ENCODE peak calls at places on chromosomes 11 and 22, in five cellular contexts. Z is IMR-90, U is fibroblast of villous mesenchyme, M is fibroblast of lung, E is tibial artery. T is an unnamed sample.

GRCh38 chr11:130474637-130475400 is 26.4 kb downstream of the ADAMTS15 start:
- DNase-seq in Z (no peak), U (no peak), M (no peak), E (no peak), T (no peak)

GRCh38 chr11:842370-843002 is at the start of the genes POLR2L and TSPAN4:
- DNase-seq in Z (peak), U (peak), M (peak), E (peak), T (peak)

GRCh38 chr11:70559516-70559915 is 161.2 kb downstream of the CTTN start:
- DNase-seq in Z (no peak), U (no peak), M (no peak), E (no peak), T (no peak)

GRCh38 chr11:19530505-19530904 is 182.1 kb upstream of the NAV2 start:
- DNase-seq in Z (no peak), U (no peak), M (no peak), E (no peak), T (no peak)

GRCh38 chr11:35390737-35391682 is 28.3 kb downstream of the SLC1A2 start:
- DNase-seq in Z (peak), U (peak), M (peak), E (no peak), T (peak)

GRCh38 chr11:76663912-76664440 is 6.6 kb downstream of the LRRC32 start:
- DNase-seq in Z (no peak), U (no peak), M (no peak), E (peak), T (no peak)

GRCh38 chr22:36022162-36022561 is 6.5 kb downstream of the RBFOX2 start:
- DNase-seq in Z (peak), U (peak), M (peak), E (no peak), T (peak)

GRCh38 chr11:20360650-20361049 is 2.9 kb upstream of the HTATIP2 start:
- DNase-seq in Z (peak), U (peak), M (peak), E (no peak), T (peak)

GRCh38 chr22:24289781-24290181 is 19.1 kb downstream of the SPECC1L start:
- DNase-seq in Z (no peak), U (peak), M (peak), E (peak), T (peak)

GRCh38 chr11:31397239-31397834 is 27.7 kb downstream of the DNAJC24 start:
- DNase-seq in Z (peak), U (peak), M (no peak), E (no peak), T (peak)

DNA sequence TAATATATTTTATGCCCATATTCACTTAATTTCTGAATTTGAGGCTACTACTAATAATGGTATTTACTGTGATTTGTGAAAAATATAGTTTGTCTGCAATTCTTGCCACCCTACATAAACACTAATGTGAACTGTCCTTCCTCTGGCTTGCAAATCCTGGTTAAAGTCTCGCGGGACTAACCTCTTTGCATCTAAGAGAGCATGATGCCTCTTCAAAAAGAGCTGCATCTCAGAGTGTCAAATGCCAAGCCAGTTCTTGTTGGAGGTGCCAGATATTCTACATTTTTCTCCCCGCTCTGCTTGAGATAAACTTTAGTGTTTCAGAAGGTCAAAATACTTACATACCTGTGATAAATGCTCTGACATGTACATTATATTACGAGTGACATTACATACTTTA is 2.1 kb downstream of the ARHGAP42 start:
- DNase-seq in Z (no peak), U (no peak), M (no peak), E (no peak), T (peak)
- H3K4me3 ChIP-seq in Z (no peak), U (peak), M (peak), E (peak), T (no peak)

DNA sequence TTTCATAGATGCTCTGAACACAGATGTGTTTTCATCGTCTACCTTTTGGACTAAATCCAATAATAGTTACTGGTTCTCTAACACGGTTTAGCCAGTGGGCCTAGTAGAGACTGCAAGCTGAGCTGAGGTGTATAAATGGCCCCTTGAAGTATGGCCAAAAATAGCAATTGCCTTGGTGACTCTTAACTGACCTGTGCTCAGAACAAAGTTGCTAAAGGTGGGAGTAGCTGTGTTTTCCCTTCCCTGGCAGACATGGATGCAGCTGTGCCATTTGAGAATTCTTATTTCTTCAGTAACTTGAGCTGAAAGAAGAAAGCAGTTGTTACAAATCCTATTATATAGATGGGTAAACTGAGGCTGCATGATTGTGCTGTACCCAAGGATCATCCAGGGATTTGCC is 610.2 kb upstream of the KIRREL3 start:
- DNase-seq in Z (no peak), U (no peak), M (no peak), E (no peak), T (no peak)
- TF ChIP-seq CTCF in Z (no peak), U (no peak), M (no peak), E (no peak), T (no peak)

GRCh38 chr11:58963551-58964075 is 24.3 kb downstream of the GLYATL1 start:
- DNase-seq in Z (peak), U (peak), M (peak), E (no peak), T (peak)

GRCh38 chr11:58965246-58965985 is 26.1 kb downstream of the GLYATL1 start:
- DNase-seq in Z (peak), U (no peak), M (peak), E (no peak), T (peak)

DNA sequence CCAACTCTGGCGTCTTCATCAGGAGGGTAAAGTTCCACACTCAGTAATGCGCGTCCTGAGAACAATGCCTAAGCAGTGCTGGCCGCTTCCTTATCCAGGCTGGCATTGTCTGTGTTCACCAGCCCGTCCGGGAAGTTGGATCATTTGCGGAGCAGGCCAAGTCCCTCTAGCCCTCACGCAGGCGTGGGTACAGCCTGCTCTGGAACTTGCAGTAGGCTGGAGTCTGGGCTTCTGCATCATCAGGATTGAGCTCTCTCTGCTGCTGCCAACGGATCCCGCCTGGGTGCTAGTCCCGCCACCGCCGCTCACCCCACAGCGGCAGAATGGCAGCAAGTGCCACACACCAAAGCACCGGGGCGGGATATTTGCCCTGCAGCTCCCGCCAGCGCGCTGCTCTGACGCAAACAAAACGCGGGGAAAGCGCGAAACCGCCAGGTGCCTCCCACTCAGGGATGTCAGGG is 29.0 kb downstream of the GLYATL1 start:
- DNase-seq in Z (no peak), U (no peak), M (no peak), E (no peak), T (no peak)
- H3K4me3 ChIP-seq in Z (no peak), U (no peak), M (no peak), E (no peak), T (no peak)

DNA sequence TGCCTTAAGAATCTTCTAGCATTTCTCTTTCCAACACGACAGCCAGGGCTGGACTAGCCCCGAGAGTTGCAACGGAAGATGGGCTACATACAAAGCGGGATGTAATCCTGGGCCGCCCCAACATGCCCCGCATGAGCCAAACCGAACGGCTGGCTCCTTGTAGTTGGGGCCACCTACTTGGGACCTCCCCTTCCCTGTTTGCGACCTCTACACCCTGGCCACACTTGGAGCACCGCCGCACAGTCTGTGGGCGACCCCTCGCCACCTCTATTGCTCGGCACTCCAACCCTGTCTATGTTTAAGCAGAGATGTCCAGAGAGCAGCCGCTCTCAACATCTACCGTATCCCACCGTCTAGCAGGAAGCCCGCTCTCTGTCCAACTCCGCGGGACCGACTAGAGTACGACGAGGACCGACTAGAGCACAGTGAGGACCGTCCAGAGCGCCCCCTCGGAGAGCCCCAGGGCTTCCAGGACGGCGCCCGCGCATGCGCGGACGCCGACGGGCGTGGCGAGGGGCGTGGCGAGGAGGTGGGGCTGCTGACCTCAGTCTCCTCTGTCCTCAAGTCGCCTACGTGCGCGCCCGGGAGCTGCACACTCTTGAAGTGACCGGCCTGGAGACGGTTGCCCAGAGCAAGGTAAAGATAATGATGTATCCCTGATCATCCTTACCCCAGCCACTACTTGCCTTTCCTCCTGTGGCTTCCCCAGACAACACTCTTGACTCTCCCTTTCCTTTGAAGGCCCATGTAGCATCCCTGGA is 32.3 kb downstream of the NEAT1 start:
- DNase-seq in Z (peak), U (peak), M (peak), E (peak), T (peak)
- TF ChIP-seq CTCF in Z (peak), U (peak), M (peak), E (no peak), T (no peak)

DNA sequence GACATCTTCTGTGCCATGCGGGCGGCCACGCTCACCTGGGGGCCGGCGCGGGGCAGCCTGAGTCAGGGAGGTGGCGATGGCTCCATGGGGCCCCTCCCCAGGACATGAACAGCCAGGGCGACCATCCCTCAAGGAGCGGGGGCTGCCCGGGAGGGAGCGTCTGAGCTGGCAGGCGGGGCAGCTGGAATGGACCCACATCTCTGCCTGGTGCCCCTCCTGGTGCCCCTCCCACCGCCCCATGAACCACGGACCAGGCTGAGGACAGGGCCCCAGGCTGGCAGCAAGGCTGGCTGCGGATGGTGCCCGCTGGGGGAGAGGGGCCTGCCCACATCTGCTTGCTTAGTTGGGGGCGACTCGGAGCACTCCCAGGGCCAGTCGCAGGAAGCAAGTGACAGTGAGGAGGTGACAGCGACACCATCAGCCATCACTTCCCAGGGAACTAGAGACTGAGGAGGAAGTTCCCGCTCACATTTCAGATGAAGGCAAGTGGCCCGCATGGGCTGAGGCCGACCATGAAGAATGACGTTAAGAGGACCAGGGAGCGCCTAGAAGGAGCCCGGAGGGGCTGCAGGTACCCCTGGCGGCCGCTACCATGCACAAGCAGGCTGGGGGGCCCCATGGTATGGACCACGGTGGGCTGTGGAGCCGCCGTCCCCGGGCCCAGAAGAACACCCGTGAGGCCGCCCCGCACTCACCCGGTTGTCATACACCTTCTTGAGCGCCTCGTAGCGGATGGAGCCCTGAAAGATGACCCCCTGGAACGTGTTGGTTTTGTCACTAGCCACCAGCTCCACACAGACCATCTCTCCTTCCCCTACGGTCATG is 37.3 kb downstream of the KIAA0930 start:
- DNase-seq in Z (no peak), U (no peak), M (no peak), E (no peak), T (no peak)
- H3K4me3 ChIP-seq in Z (no peak), U (no peak), M (no peak), E (no peak), T (no peak)

DNA sequence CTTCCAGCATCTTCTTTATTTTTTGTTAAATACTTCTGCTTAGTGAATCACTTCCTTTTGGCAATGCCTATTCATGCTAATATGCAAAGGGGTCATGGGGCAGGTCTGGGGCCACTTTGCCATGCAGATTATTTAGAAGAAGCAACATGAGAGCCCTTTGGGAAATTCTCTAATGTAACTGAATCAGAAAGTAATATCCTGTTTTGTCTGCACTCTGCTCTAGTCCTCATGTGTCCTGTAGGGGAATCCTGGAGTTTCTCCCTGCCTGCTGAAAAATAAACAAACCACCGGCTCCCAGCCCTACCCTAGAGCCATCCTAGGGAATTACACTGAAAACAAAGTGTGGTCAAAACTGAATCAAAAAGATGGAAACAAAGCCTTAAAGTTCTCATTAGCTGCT is 176.4 kb upstream of the POU2AF2 start:
- DNase-seq in Z (peak), U (peak), M (peak), E (no peak), T (peak)
- TF ChIP-seq CTCF in Z (peak), U (peak), M (peak), E (no peak), T (peak)

GRCh38 chr22:39661501-39661841 is 90.9 kb downstream of the CACNA1I start:
- DNase-seq in Z (no peak), U (no peak), M (no peak), E (no peak), T (no peak)

GRCh38 chr22:39655736-39656285 is 85.3 kb downstream of the CACNA1I start:
- DNase-seq in Z (no peak), U (no peak), M (no peak), E (no peak), T (no peak)

GRCh38 chr22:39658367-39658766 is 87.8 kb downstream of the CACNA1I start:
- DNase-seq in Z (no peak), U (peak), M (no peak), E (no peak), T (no peak)

GRCh38 chr22:39656495-39657490 is 86.2 kb downstream of the CACNA1I start:
- DNase-seq in Z (no peak), U (no peak), M (no peak), E (no peak), T (no peak)

GRCh38 chr22:39658806-39659463 is 88.4 kb downstream of the CACNA1I start:
- DNase-seq in Z (no peak), U (no peak), M (no peak), E (no peak), T (no peak)
- H3K4me3 ChIP-seq in Z (no peak), U (no peak), M (no peak), E (no peak), T (no peak)

GRCh38 chr11:27234043-27234668 is 128.9 kb downstream of the CCDC34 start:
- DNase-seq in Z (peak), U (peak), M (peak), E (peak), T (peak)
- TF ChIP-seq CTCF in Z (peak), U (no peak), M (no peak), E (no peak), T (no peak)

GRCh38 chr11:62926669-62927455 is 5.7 kb upstream of the CHRM1 start:
- DNase-seq in Z (no peak), U (no peak), M (no peak), E (no peak), T (no peak)
- H3K4me3 ChIP-seq in Z (no peak), U (no peak), M (no peak), E (peak), T (no peak)

GRCh38 chr11:93113824-93114223 is 84.0 kb downstream of the SLC36A4 start:
- DNase-seq in Z (no peak), U (no peak), M (no peak), E (no peak), T (no peak)
- TF ChIP-seq CTCF in Z (no peak), U (no peak), M (no peak), E (no peak), T (no peak)